ENCODE peak calls at places on chromosomes 5 and 9, in seven cellular contexts. G is upper lobe of right lung, T is IMR-90, P is endodermal cell, Y is right cardiac atrium, A is neuronal stem cell, Z is PC-3. R is an unnamed sample.

GRCh38 chr9:117411547-117411946 is 3.3 kb downstream of the ASTN2 start:
- DNase-seq in Y (peak; percentile 55), G (no peak), A (peak; percentile 56), T (peak; percentile 6), Z (peak; percentile 32), P (peak; percentile 91), R (peak; percentile 56)

GRCh38 chr5:124210106-124210918 is 536.1 kb downstream of the ZNF608 start:
- DNase-seq in T (no peak), Z (no peak), P (no peak), A (no peak), Y (no peak), G (no peak), R (no peak)

GRCh38 chr9:86217076-86217475 is 42.4 kb downstream of the C9orf153 start:
- DNase-seq in Y (no peak), G (no peak), T (no peak), Z (no peak), P (no peak), A (no peak), R (no peak)

GRCh38 chr5:10111575-10111974 is 138.1 kb downstream of the ATPSCKMT start:
- DNase-seq in Y (no peak), T (peak; percentile 54), P (peak; percentile 86), G (no peak), A (peak; percentile 33), Z (peak; percentile 92), R (peak; percentile 25)

GRCh38 chr9:92747459-92748232 is 17.0 kb downstream of the BICD2 start:
- DNase-seq in Y (no peak), Z (peak; percentile 13), A (no peak), T (peak; percentile 49), G (no peak), P (no peak), R (no peak)

GRCh38 chr5:141557681-141558136 is 61.1 kb downstream of the DIAPH1 start:
- DNase-seq in P (peak; percentile 92), G (peak; percentile 80), Y (peak; percentile 90), Z (peak; percentile 93), A (peak; percentile 87), T (peak; percentile 100), R (peak; percentile 88)

GRCh38 chr9:34590376-34591090 is 1.0 kb upstream of the CNTFR start:
- DNase-seq in Y (peak; percentile 85), P (peak; percentile 80), Z (no peak), A (no peak), T (no peak), G (no peak), R (no peak)

GRCh38 chr5:157528036-157528632 is 47.4 kb downstream of the ADAM19 start:
- DNase-seq in Z (no peak), A (no peak), P (peak; percentile 70), Y (no peak), T (peak; percentile 67), G (no peak), R (no peak)

GRCh38 chr9:97632406-97632991 is 669 bp downstream of the TSTD2 start:
- DNase-seq in G (peak; percentile 75), P (peak; percentile 84), Y (peak; percentile 73), Z (no peak), T (peak; percentile 84), A (peak; percentile 79), R (peak; percentile 15)

GRCh38 chr9:85425153-85425611 is 316.6 kb downstream of the AGTPBP1 start:
- DNase-seq in Y (peak; percentile 73), G (peak; percentile 73), A (peak; percentile 64), Z (peak; percentile 75), T (no peak), P (peak; percentile 98), R (peak; percentile 45)

GRCh38 chr5:96680759-96681158 is 18.6 kb downstream of the CAST start:
- DNase-seq in Z (no peak), Y (no peak), P (no peak), A (no peak), T (no peak), G (no peak), R (no peak)

GRCh38 chr9:137280478-137281344 is 3.2 kb downstream of the TOR4A start:
- DNase-seq in P (peak; percentile 87), G (peak; percentile 66), A (no peak), T (no peak), Z (no peak), Y (peak; percentile 73), R (no peak)
- H3K27ac ChIP-seq in P (no peak overlapping the region), G (no peak overlapping the region), A (no peak overlapping the region), T (no peak overlapping the region), Z (no peak overlapping the region), Y (no peak overlapping the region), R (no peak overlapping the region)

GRCh38 chr9:89744730-89745129 is 139.9 kb downstream of the GADD45G start:
- DNase-seq in A (no peak), Y (no peak), T (no peak), P (no peak), Z (peak; percentile 23), G (no peak), R (no peak)
- H3K27ac ChIP-seq in A (no peak overlapping the region), Y (no peak overlapping the region), T (no peak overlapping the region), P (no peak overlapping the region), Z (no peak overlapping the region), G (no peak overlapping the region), R (no peak overlapping the region)

GRCh38 chr9:106883030-106883429 is 20.1 kb downstream of the ZNF462 start:
- DNase-seq in A (no peak), G (no peak), Z (no peak), T (no peak), Y (no peak), P (no peak), R (no peak)

GRCh38 chr9:106878081-106878837 is 15.3 kb downstream of the ZNF462 start:
- DNase-seq in Y (no peak), P (peak; percentile 61), Z (no peak), A (no peak), G (no peak), T (no peak), R (no peak)

GRCh38 chr9:106880081-106880480 is 17.1 kb downstream of the ZNF462 start:
- DNase-seq in T (no peak), P (no peak), G (no peak), A (no peak), Y (no peak), Z (no peak), R (no peak)

GRCh38 chr9:106878943-106879916 is 16.3 kb downstream of the ZNF462 start:
- DNase-seq in G (no peak), Z (peak; percentile 35), P (no peak), A (peak; percentile 52), Y (peak; percentile 80), T (peak; percentile 99), R (no peak)

DNA sequence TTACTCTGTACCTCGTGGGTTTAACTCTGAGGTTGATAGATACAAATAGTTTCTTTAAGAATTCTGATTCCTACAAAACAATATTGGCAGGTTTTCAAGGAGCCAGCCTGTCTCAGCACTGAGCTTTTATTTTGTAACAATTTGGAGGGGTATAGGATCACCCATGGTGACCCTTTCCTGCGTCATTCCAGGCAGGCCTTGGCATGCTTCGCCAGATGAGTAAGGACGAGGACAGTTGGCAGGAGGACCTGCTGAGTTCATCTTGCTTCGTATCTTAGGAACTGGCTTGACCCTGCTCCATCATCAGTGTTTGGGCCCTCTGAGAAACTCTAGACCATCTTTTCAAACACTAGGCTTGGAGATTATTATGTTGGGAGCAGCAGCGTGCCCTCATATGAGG is 17.9 kb downstream of the ZNF462 start:
- DNase-seq in T (peak; percentile 82), Y (no peak), Z (peak; percentile 41), P (no peak), G (no peak), A (no peak), R (no peak)
- H3K27ac ChIP-seq in T (no peak overlapping the region), Y (peak overlapping the region; percentile 81), Z (no peak overlapping the region), P (no peak overlapping the region), G (peak overlapping the region; percentile 25), A (no peak overlapping the region), R (peak overlapping the region; percentile 84)

GRCh38 chr5:73726606-73727231 is 100.7 kb downstream of the ARHGEF28 start:
- DNase-seq in G (no peak), A (no peak), T (no peak), Y (no peak), Z (no peak), P (no peak), R (no peak)
- H3K27ac ChIP-seq in G (no peak overlapping the region), A (no peak overlapping the region), T (no peak overlapping the region), Y (no peak overlapping the region), Z (no peak overlapping the region), P (no peak overlapping the region), R (no peak overlapping the region)

GRCh38 chr9:129704797-129705196 is 39.4 kb downstream of the PRRX2 start:
- DNase-seq in A (no peak), Z (no peak), G (no peak), T (no peak), P (no peak), Y (no peak), R (no peak)
- H3K27ac ChIP-seq in A (no peak overlapping the region), Z (no peak overlapping the region), G (no peak overlapping the region), T (no peak overlapping the region), P (no peak overlapping the region), Y (no peak overlapping the region), R (no peak overlapping the region)

DNA sequence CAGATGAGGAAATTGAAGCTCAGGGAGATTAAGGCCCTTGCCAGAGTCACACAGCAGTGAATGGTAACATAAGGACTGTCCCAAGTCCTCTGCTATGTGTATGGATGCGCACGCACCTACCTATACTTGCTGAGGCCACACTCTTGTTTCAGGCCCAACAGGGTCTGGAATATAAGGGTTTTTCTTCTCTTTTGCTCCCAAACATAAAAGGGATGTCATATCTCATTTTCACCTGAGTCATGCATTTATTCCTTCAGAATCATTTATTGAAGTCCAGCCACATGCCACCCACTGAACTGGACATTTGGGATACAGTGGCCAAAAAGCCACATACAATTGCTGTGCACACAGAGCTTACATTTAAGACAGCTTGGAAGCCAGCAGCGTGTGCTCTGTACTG is 92.0 kb downstream of the SH3TC2 start:
- DNase-seq in T (no peak), G (no peak), Z (peak; percentile 22), A (no peak), P (peak; percentile 22), Y (no peak), R (no peak)
- H3K27ac ChIP-seq in T (no peak overlapping the region), G (no peak overlapping the region), Z (peak overlapping the region; percentile 60), A (no peak overlapping the region), P (no peak overlapping the region), Y (no peak overlapping the region), R (no peak overlapping the region)

R was measured in substantia nigra.